ENCODE peak calls at places on chromosomes 6 and 20, in nine cellular contexts. O is HCT116, W is thoracic aorta, N is endodermal cell, F is cardiac muscle cell, L is kidney, V is NT2/D1, D is fibroblast of lung, Y is psoas muscle. K is an unnamed sample.
A peak's percentile ranks its signal among the peaks of the same experiment; 100 is the strongest.

GRCh38 chr20:61805781-61806180 is 259.9 kb downstream of the TAF4 start:
- DNase-seq in O (no peak), W (no peak), N (no peak), F (no peak), L (peak; percentile 40), V (no peak), D (no peak), Y (no peak), K (no peak)

GRCh38 chr20:46713957-46714834 is 4.7 kb downstream of the SLC2A10 start:
- DNase-seq in O (no peak), W (no peak), N (no peak), F (no peak), L (peak; percentile 46), V (no peak), D (no peak), Y (no peak), K (no peak)

GRCh38 chr6:90238663-90239542 is 57.7 kb downstream of the BACH2 start:
- DNase-seq in O (no peak), W (no peak), N (no peak), F (no peak), L (no peak), V (no peak), D (no peak), Y (no peak), K (peak; percentile 67)

GRCh38 chr6:41976794-41977484 is 35.3 kb upstream of the CCND3 start:
- DNase-seq in O (no peak), W (no peak), N (no peak), F (no peak), L (no peak), V (no peak), D (peak; percentile 89), Y (no peak), K (no peak)

GRCh38 chr20:18363708-18364107 is 75.4 kb downstream of the ZNF133 start:
- DNase-seq in O (no peak), W (no peak), N (no peak), F (no peak), L (no peak), V (no peak), D (no peak), Y (no peak), K (peak; percentile 27)

GRCh38 chr20:11755071-11755881 is 162.4 kb upstream of the BTBD3 start:
- DNase-seq in O (no peak), W (no peak), N (no peak), F (no peak), L (no peak), V (no peak), D (peak; percentile 8), Y (no peak), K (no peak)

GRCh38 chr6:28167068-28167467 is 25.4 kb downstream of the ZKSCAN8 start:
- DNase-seq in O (no peak), W (no peak), N (no peak), F (no peak), L (no peak), V (no peak), D (peak; percentile 94), Y (no peak), K (no peak)

GRCh38 chr6:57075092-57075491 is 14.9 kb upstream of the ZNF451 start:
- DNase-seq in O (no peak), W (no peak), N (no peak), F (no peak), L (no peak), V (no peak), D (no peak), Y (no peak), K (no peak)

GRCh38 chr6:152952045-152952444 is 30.8 kb downstream of the FBXO5 start:
- DNase-seq in O (no peak), W (no peak), N (no peak), F (no peak), L (no peak), V (no peak), D (peak; percentile 66), Y (no peak), K (no peak)

GRCh38 chr6:56933650-56934049 is 21.3 kb upstream of the BEND6 start:
- DNase-seq in O (no peak), W (no peak), N (no peak), F (no peak), L (no peak), V (no peak), D (peak; percentile 54), Y (no peak), K (no peak)

DNA sequence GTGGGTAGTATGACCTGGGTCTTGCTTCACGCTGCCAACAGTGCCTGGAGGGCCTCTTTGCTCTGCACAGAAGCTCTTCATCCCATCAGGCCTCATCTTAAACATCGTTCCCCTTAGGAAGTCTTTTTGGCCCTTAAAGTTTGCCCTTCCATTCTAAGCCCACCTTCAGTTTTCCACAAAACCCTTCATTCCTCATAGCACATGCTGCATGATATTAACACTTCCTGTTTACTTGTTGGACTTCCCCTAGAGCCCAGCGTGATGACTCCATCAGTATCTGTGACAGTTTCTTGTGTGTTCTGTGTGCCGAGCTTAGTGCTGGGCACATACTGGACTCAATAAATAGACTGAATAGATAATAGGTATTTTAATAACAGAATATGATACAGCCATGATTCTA is 2.2 kb downstream of the NT5DC1 start:
- DNase-seq in O (no peak), W (no peak), N (no peak), F (no peak), L (no peak), V (no peak), D (no peak), Y (no peak), K (no peak)
- H3K4me1 ChIP-seq in O (peaks cover 20% of the 10 kb centered on the region), W (peaks cover 75% of the 10 kb centered on the region), N (peaks cover 33% of the 10 kb centered on the region), F (peaks cover 14% of the 10 kb centered on the region), L (peaks cover 40% of the 10 kb centered on the region), V (no peaks in the 10 kb centered on the region), D (peaks cover 2% of the 10 kb centered on the region), Y (peaks cover 52% of the 10 kb centered on the region), K (no peaks in the 10 kb centered on the region)

GRCh38 chr20:59940956-59941294 is 736 bp downstream of the FAM217B start:
- DNase-seq in O (no peak), W (no peak), N (no peak), F (no peak), L (no peak), V (no peak), D (no peak), Y (no peak), K (no peak)

GRCh38 chr20:59939052-59939878 is 840 bp downstream of the PPP1R3D start:
- DNase-seq in O (no peak), W (no peak), N (peak; percentile 77), F (no peak), L (peak; percentile 78), V (no peak), D (peak; percentile 20), Y (peak; percentile 25), K (no peak)

GRCh38 chr20:59940129-59940955 is at the start of the genes FAM217B and PPP1R3D:
- DNase-seq in O (peak; percentile 81), W (peak; percentile 93), N (peak; percentile 98), F (peak; percentile 96), L (peak; percentile 99), V (peak; percentile 93), D (peak; percentile 99), Y (peak; percentile 97), K (peak; percentile 97)

GRCh38 chr20:59938696-59939051 is 1.4 kb downstream of the PPP1R3D start:
- DNase-seq in O (no peak), W (no peak), N (no peak), F (no peak), L (no peak), V (no peak), D (no peak), Y (peak; percentile 76), K (no peak)

DNA sequence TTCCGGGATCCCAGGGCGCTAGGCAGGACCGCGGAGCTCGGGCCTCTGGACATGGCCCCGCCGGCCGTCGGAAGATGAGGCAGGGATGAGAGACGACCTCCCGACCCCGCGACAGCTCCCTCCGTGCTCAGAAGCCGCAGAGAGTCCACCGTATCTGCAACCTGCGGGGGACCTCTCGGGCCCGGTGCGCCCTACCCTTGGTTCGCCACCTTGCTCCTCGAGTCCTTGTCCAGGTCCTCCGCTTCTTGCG is 301 bp downstream of the PPP1R3D start:
- DNase-seq in O (no peak), W (no peak), N (no peak), F (no peak), L (peak; percentile 90), V (no peak), D (no peak), Y (peak; percentile 43), K (no peak)
- H3K4me1 ChIP-seq in O (peaks cover 9% of the 10 kb centered on the region), W (peaks cover 42% of the 10 kb centered on the region), N (no peaks in the 10 kb centered on the region), F (peaks cover 35% of the 10 kb centered on the region), L (peaks cover 16% of the 10 kb centered on the region), V (peaks cover 7% of the 10 kb centered on the region), D (peaks cover 7% of the 10 kb centered on the region), Y (peaks cover 59% of the 10 kb centered on the region), K (peaks cover 15% of the 10 kb centered on the region)

GRCh38 chr6:157723376-157723775 is 99.7 kb upstream of the SNX9 start:
- DNase-seq in O (no peak), W (no peak), N (peak; percentile 2), F (no peak), L (no peak), V (no peak), D (no peak), Y (no peak), K (no peak)

GRCh38 chr6:157724960-157725741 is 97.9 kb upstream of the SNX9 start:
- DNase-seq in O (no peak), W (no peak), N (no peak), F (no peak), L (no peak), V (no peak), D (no peak), Y (no peak), K (no peak)

GRCh38 chr6:157718788-157719187 is 104.3 kb upstream of the SNX9 start:
- DNase-seq in O (no peak), W (no peak), N (no peak), F (no peak), L (no peak), V (no peak), D (no peak), Y (no peak), K (no peak)

GRCh38 chr6:157724138-157724537 is 98.9 kb upstream of the SNX9 start:
- DNase-seq in O (no peak), W (no peak), N (peak; percentile 22), F (no peak), L (no peak), V (no peak), D (no peak), Y (no peak), K (no peak)

DNA sequence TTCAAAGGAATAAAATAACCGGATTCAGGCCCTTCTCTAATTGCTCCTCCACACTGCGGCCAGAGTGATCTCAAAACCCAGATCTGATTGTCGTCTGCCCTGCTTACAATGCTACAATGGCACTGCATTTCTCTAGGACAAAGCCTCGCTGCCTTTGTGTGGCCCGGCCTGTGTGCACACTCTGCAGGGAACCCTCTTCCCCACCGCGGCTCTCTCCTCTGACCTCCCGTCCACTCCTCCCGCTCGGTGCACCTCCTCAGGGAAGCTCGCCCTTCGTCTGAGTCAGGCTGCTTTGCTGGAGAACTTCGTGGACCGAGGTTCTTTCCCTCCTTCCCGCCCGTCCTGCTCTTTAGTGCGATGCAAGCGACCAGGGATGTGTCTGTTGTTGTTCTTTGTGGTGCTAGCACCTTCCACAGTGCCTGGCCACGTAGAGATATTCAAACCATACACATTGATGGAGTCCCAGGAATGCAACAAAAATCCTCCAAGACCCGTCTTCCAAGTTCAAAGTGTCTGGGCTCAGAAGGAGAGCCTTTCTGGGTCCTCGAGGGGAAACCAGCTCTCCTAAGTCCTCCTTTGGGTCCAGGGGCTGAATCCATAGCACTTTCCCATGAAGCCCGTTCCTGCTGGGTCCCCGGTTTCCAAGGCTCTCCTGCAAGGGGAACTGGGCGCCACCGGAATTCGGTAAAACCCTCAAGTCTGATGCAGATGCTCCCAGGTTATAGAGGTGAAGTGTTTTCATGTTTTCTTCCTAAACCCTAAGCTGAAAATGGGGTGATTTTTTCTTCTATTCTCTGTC is 101.4 kb upstream of the SNX9 start:
- DNase-seq in O (no peak), W (no peak), N (no peak), F (no peak), L (no peak), V (no peak), D (no peak), Y (no peak), K (no peak)
- H3K4me1 ChIP-seq in O (no peaks in the 10 kb centered on the region), W (peaks cover 8% of the 10 kb centered on the region), N (no peaks in the 10 kb centered on the region), F (no peaks in the 10 kb centered on the region), L (peaks cover 4% of the 10 kb centered on the region), V (no peaks in the 10 kb centered on the region), D (peaks cover under 1% of the 10 kb centered on the region), Y (no peaks in the 10 kb centered on the region), K (peaks cover 28% of the 10 kb centered on the region)

GRCh38 chr20:38730167-38730988 is 6.1 kb downstream of the SLC32A1 start:
- DNase-seq in O (no peak), W (no peak), N (peak; percentile 56), F (no peak), L (no peak), V (no peak), D (no peak), Y (no peak), K (no peak)
- H3K4me1 ChIP-seq in O (peaks cover 21% of the 10 kb centered on the region), W (peaks cover 21% of the 10 kb centered on the region), N (peaks cover 7% of the 10 kb centered on the region), F (no peaks in the 10 kb centered on the region), L (peaks cover 14% of the 10 kb centered on the region), V (peaks cover 30% of the 10 kb centered on the region), D (no peaks in the 10 kb centered on the region), Y (peaks cover 5% of the 10 kb centered on the region), K (peaks cover 5% of the 10 kb centered on the region)